ENCODE peak calls at places on chromosome 1, in ten cellular contexts. U is uterus, J is PC-3, Q is small intestine, L is HCT116, G is GM23338, C is body of pancreas, Z is heart left ventricle, W is neural progenitor cell, X is mesenchymal stem cell. E is an unnamed sample.

GRCh38 chr1:169043823-169044222 is 62.7 kb upstream of the ATP1B1 start:
- DNase-seq in L (no peak), Z (no peak), G (no peak), Q (no peak), C (no peak), W (no peak), X (no peak), J (no peak), U (no peak), E (no peak)

GRCh38 chr1:42930178-42931107 is 28.2 kb downstream of the SLC2A1 start:
- DNase-seq in X (no peak), W (no peak), Z (no peak), J (no peak), L (no peak), U (no peak), Q (no peak), G (no peak), C (no peak), E (no peak)

GRCh38 chr1:184407816-184408510 is 21.1 kb downstream of the C1orf21 start:
- DNase-seq in X (peak; percentile 41), Z (no peak), Q (no peak), U (no peak), C (no peak), G (no peak), L (no peak), W (no peak), J (peak; percentile 38), E (no peak)

GRCh38 chr1:64944913-64945312 is 21.4 kb downstream of the JAK1 start:
- DNase-seq in C (no peak), X (no peak), U (no peak), G (no peak), W (no peak), L (no peak), J (no peak), Q (no peak), Z (no peak), E (no peak)

GRCh38 chr1:230581446-230582079 is 60.7 kb upstream of the COG2 start:
- DNase-seq in Z (no peak), C (no peak), Q (peak; percentile 24), W (peak; percentile 33), L (no peak), U (no peak), J (peak; percentile 33), G (peak; percentile 78), X (no peak), E (no peak)

GRCh38 chr1:27361553-27361952 is 5.2 kb downstream of the MAP3K6 start:
- DNase-seq in Q (no peak), X (no peak), Z (no peak), W (no peak), C (no peak), G (no peak), J (no peak), L (no peak), U (no peak), E (no peak)

GRCh38 chr1:193069748-193070394 is 10.5 kb downstream of the RO60 start:
- DNase-seq in Z (no peak), X (peak; percentile 43), J (peak; percentile 15), C (no peak), Q (no peak), L (no peak), G (peak; percentile 70), U (no peak), W (peak; percentile 44), E (no peak)

GRCh38 chr1:100353988-100354387 is 1.7 kb downstream of the CDC14A start:
- DNase-seq in X (peak; percentile 49), Z (no peak), G (peak; percentile 59), W (peak; percentile 44), J (peak; percentile 85), Q (peak; percentile 87), L (peak; percentile 50), U (no peak), C (no peak), E (no peak)

GRCh38 chr1:27526569-27527222 is 36.7 kb upstream of the WASF2 start:
- DNase-seq in Q (no peak), L (no peak), U (no peak), Z (no peak), W (no peak), J (no peak), G (no peak), X (peak; percentile 60), C (no peak), E (no peak)

GRCh38 chr1:21237386-21238088 is 52.7 kb downstream of the ECE1 start:
- DNase-seq in Z (no peak), G (no peak), L (no peak), W (no peak), C (peak; percentile 77), U (no peak), X (no peak), J (peak; percentile 76), Q (no peak), E (no peak)

GRCh38 chr1:155322571-155322952 is 1.9 kb downstream of the RUSC1 start:
- DNase-seq in X (peak; percentile 73), W (peak; percentile 64), Z (no peak), U (peak; percentile 56), L (no peak), G (peak; percentile 32), Q (no peak), C (peak; percentile 10), J (peak; percentile 30), E (no peak)

GRCh38 chr1:155319536-155319935 is 1.2 kb upstream of the RUSC1 start:
- DNase-seq in Z (no peak), L (no peak), C (no peak), J (no peak), X (no peak), G (no peak), U (no peak), W (no peak), Q (no peak), E (no peak)

GRCh38 chr1:155320252-155320651 is 442 bp upstream of the RUSC1 start:
- DNase-seq in W (no peak), L (no peak), G (no peak), X (no peak), C (no peak), Z (no peak), Q (no peak), U (no peak), J (no peak), E (no peak)

GRCh38 chr1:155321577-155322497 is 1.1 kb downstream of the RUSC1 start:
- DNase-seq in U (peak; percentile 32), Z (no peak), C (no peak), W (peak; percentile 42), G (peak; percentile 46), Q (no peak), L (no peak), X (peak; percentile 41), J (no peak), E (no peak)

GRCh38 chr1:155320661-155321576 is at the start of gene RUSC1:
- DNase-seq in J (peak; percentile 41), Q (peak; percentile 84), Z (peak; percentile 91), X (peak; percentile 51), L (no peak), G (peak; percentile 93), U (peak; percentile 84), C (peak; percentile 70), W (peak; percentile 90), E (no peak)
- H3K4me3 ChIP-seq in J (peak within 1 kb of the TSS; percentile 80), Q (peak within 1 kb of the TSS; percentile 26), Z (peak within 1 kb of the TSS; percentile 71), X (peak within 1 kb of the TSS; percentile 97), L (no peak within 1 kb of the TSS), G (peak within 1 kb of the TSS; percentile 99), U (peak within 1 kb of the TSS; percentile 47), C (no peak within 1 kb of the TSS), W (peak within 1 kb of the TSS; percentile 82), E (peak within 1 kb of the TSS; percentile 45)

DNA sequence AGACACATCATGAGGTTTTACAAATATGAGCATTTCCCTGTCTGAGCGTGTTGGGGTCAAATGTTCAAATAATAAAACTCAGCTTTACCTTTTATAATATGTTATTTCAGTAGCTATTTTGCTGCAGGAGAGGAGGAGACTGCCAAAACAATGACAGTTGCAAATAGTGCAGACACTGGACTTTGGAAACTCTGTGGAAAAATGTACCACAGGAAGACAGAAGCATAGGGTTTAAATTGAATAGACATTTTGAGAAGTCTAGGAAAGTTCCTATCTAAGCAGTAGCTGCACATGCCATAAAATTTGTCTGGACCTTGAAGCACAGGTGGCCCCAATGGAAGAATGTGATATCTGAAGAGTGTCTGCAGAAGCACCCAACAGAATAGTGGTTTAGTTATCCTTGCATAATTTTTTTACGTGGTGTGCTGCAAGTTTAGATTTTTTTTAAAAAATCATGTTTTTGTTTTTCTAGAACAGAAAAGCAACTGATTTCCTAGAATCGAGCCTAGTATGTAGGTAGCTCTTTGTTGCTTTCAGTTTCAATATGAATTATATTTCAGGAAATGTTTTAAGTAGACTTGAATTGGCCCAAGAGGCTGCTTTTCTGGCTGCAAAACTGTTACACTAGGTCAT is 14.0 kb upstream of the GBP5 start:
- DNase-seq in U (no peak), C (no peak), X (no peak), L (no peak), Z (no peak), J (no peak), G (no peak), Q (peak; percentile 57), W (no peak), E (no peak)
- H3K27ac ChIP-seq in U (peak overlapping the region; percentile 5), C (no peak overlapping the region), X (no peak overlapping the region), L (no peak overlapping the region), Z (no peak overlapping the region), J (no peak overlapping the region), G (no peak overlapping the region), Q (peak overlapping the region; percentile 62), W (no peak overlapping the region), E (peak overlapping the region; percentile 31)

GRCh38 chr1:98051065-98051675 is 130.3 kb upstream of the DPYD start:
- DNase-seq in Q (peak; percentile 77), C (peak; percentile 74), W (peak; percentile 82), Z (peak; percentile 46), U (peak; percentile 46), G (peak; percentile 82), L (peak; percentile 51), X (peak; percentile 79), J (peak; percentile 94), E (peak; percentile 21)

GRCh38 chr1:98046031-98046641 is 125.3 kb upstream of the DPYD start:
- DNase-seq in W (peak; percentile 71), Q (peak; percentile 11), X (peak; percentile 51), G (peak; percentile 63), Z (no peak), C (no peak), U (no peak), J (no peak), L (no peak), E (no peak)

GRCh38 chr1:98045211-98046030 is 124.6 kb upstream of the DPYD start:
- DNase-seq in L (no peak), W (peak; percentile 54), J (no peak), Z (peak; percentile 44), Q (no peak), G (peak; percentile 59), X (peak; percentile 37), U (no peak), C (no peak), E (no peak)

GRCh38 chr1:98048234-98048633 is 127.4 kb upstream of the DPYD start:
- DNase-seq in J (peak; percentile 70), U (peak; percentile 59), X (peak; percentile 85), Z (peak; percentile 85), Q (peak; percentile 66), L (no peak), W (peak; percentile 92), G (peak; percentile 90), C (peak; percentile 84), E (no peak)

GRCh38 chr1:98049370-98050115 is 128.7 kb upstream of the DPYD start:
- DNase-seq in L (no peak), X (no peak), C (no peak), G (peak; percentile 51), Z (peak; percentile 51), J (no peak), W (peak; percentile 64), U (no peak), Q (no peak), E (no peak)
- H3K4me3 ChIP-seq in L (no peak overlapping the region), X (peak overlapping the region; percentile 72), C (no peak overlapping the region), G (peak overlapping the region; percentile 55), Z (no peak overlapping the region), J (no peak overlapping the region), W (peak overlapping the region; percentile 29), U (no peak overlapping the region), Q (no peak overlapping the region), E (no peak overlapping the region)

GRCh38 chr1:67576474-67576873 is 108.5 kb upstream of the GADD45A start:
- DNase-seq in Q (no peak), J (no peak), U (no peak), Z (no peak), C (no peak), G (no peak), X (no peak), W (no peak), L (no peak), E (no peak)
- H3K27ac ChIP-seq in Q (no peak overlapping the region), J (no peak overlapping the region), U (no peak overlapping the region), Z (no peak overlapping the region), C (no peak overlapping the region), G (no peak overlapping the region), X (no peak overlapping the region), W (no peak overlapping the region), L (no peak overlapping the region), E (no peak overlapping the region)